ENCODE peak calls at places on chromosomes 13 and 19, in four cellular contexts. Z, T, P and A are unnamed samples.

GRCh38 chr19:18118420-18119242 is 21.1 kb downstream of the MAST3 start:
- ATAC-seq in P (no peak), T (peak), Z (no peak), A (no peak)

GRCh38 chr13:109330123-109330522 is 456.3 kb downstream of the IRS2 start:
- ATAC-seq in Z (no peak), P (no peak), T (no peak), A (no peak)

GRCh38 chr13:86864376-86864775 is 806.8 kb upstream of the SLITRK5 start:
- ATAC-seq in Z (no peak), T (no peak), P (no peak), A (no peak)

GRCh38 chr13:101115762-101116161 is 300.5 kb downstream of the NALCN start:
- ATAC-seq in T (no peak), P (no peak), Z (no peak), A (no peak)

GRCh38 chr13:47459512-47459911 is 541.6 kb downstream of the SUCLA2 start:
- ATAC-seq in T (no peak), P (no peak), Z (no peak), A (no peak)

GRCh38 chr19:29098863-29099481 is 114.0 kb downstream of the UQCRFS1 start:
- ATAC-seq in T (no peak), Z (no peak), P (no peak), A (no peak)

GRCh38 chr13:87124785-87125074 is 546.4 kb upstream of the SLITRK5 start:
- ATAC-seq in Z (no peak), T (no peak), P (no peak), A (no peak)

GRCh38 chr19:2663920-2664571 is 38.4 kb downstream of the GNG7 start:
- ATAC-seq in T (peak), Z (no peak), P (peak), A (peak)

GRCh38 chr13:73520566-73521290 is 461.9 kb downstream of the KLF5 start:
- ATAC-seq in P (no peak), Z (peak), T (peak), A (no peak)

GRCh38 chr13:37070145-37070695 is 10.7 kb upstream of the SUPT20H start:
- ATAC-seq in T (no peak), P (no peak), Z (no peak), A (no peak)

GRCh38 chr13:43558312-43558711 is 228.5 kb downstream of the ENOX1 start:
- ATAC-seq in P (no peak), Z (no peak), T (no peak), A (no peak)

GRCh38 chr13:94162289-94162688 is 317.2 kb downstream of the DCT start:
- ATAC-seq in Z (no peak), P (no peak), T (no peak), A (no peak)

GRCh38 chr19:782195-783043 is 14.8 kb upstream of the PTBP1 start:
- ATAC-seq in T (no peak), P (no peak), Z (no peak), A (no peak)

GRCh38 chr19:31110331-31110730 is 238.9 kb downstream of the TSHZ3 start:
- ATAC-seq in P (no peak), T (no peak), Z (no peak), A (peak)

GRCh38 chr13:109389892-109390345 is 396.5 kb downstream of the IRS2 start:
- ATAC-seq in T (no peak), Z (no peak), P (no peak), A (no peak)

GRCh38 chr13:98524793-98525192 is 52.1 kb downstream of the STK24 start:
- ATAC-seq in Z (no peak), T (no peak), P (no peak), A (no peak)

GRCh38 chr13:19632915-19633339 is 532 bp upstream of the MPHOSPH8 start:
- ATAC-seq in P (no peak), T (no peak), Z (no peak), A (no peak)

GRCh38 chr13:77338329-77338728 is 11.4 kb upstream of the MYCBP2 start:
- ATAC-seq in P (peak), Z (no peak), T (no peak), A (no peak)

GRCh38 chr19:14118165-14119051 is 846 bp upstream of the PRKACA start:
- ATAC-seq in T (no peak), P (no peak), Z (no peak), A (no peak)

GRCh38 chr19:40623403-40624239 is 22.5 kb downstream of the LTBP4 start:
- ATAC-seq in T (no peak), Z (no peak), P (no peak), A (no peak)

GRCh38 chr19:41426116-41426841 is 895 bp downstream of the B3GNT8 start:
- ATAC-seq in T (no peak), Z (no peak), P (no peak), A (no peak)

GRCh38 chr19:7533281-7533819 is 2.2 kb upstream of the PNPLA6 start:
- ATAC-seq in P (no peak), T (no peak), Z (no peak), A (no peak)

GRCh38 chr13:110396913-110397379 is 89.9 kb downstream of the COL4A2 start:
- ATAC-seq in P (no peak), Z (no peak), T (no peak), A (no peak)

GRCh38 chr13:73177017-73177416 is 118.2 kb downstream of the KLF5 start:
- ATAC-seq in P (no peak), T (no peak), Z (no peak), A (no peak)